ENCODE peak calls at places on chromosomes 1 and 21, in seven cellular contexts. I is cardiac fibroblast, F is left ventricle myocardium superior, V is activated T-cell treated with anti-CD3 and anti-CD28 coated beads for 24 hours, K is amniotic epithelial cell, R is COR-L47, O is GM10248. P is an unnamed sample.
A peak's percentile ranks its signal among the peaks of the same experiment; 100 is the strongest.

GRCh38 chr21:45844181-45844580 is 137.4 kb upstream of the COL6A1 start:
- DNase-seq in I (no peak), F (no peak), V (no peak), K (no peak), R (no peak), O (no peak), P (no peak)

GRCh38 chr1:175618559-175618958 is 124.8 kb downstream of the TNR start:
- DNase-seq in I (no peak), F (no peak), V (no peak), K (no peak), R (no peak), O (no peak), P (no peak)

GRCh38 chr1:3807769-3808168 is 11.5 kb upstream of the LRRC47 start:
- DNase-seq in I (no peak), F (peak; percentile 5), V (no peak), K (no peak), R (no peak), O (no peak), P (no peak)

GRCh38 chr1:3672971-3673361 is 20.6 kb downstream of the TP73 start:
- DNase-seq in I (no peak), F (no peak), V (no peak), K (no peak), R (no peak), O (no peak), P (no peak)

GRCh38 chr1:170545476-170545875 is 13.5 kb downstream of the GORAB start:
- DNase-seq in I (peak; percentile 75), F (no peak), V (no peak), K (peak; percentile 95), R (no peak), O (no peak), P (no peak)

GRCh38 chr1:43286115-43286514 is 734 bp upstream of the C1orf210 start:
- DNase-seq in I (no peak), F (no peak), V (no peak), K (no peak), R (no peak), O (no peak), P (no peak)

GRCh38 chr1:54566438-54567141 is 18.6 kb downstream of the ACOT11 start:
- DNase-seq in I (no peak), F (no peak), V (no peak), K (no peak), R (no peak), O (no peak), P (no peak)

GRCh38 chr1:44884746-44885145 is 41.7 kb upstream of the PTCH2 start:
- DNase-seq in I (peak; percentile 50), F (peak; percentile 41), V (no peak), K (no peak), R (peak; percentile 1), O (no peak), P (no peak)

GRCh38 chr1:19450811-19451564 is 34.4 kb downstream of the CAPZB start:
- DNase-seq in I (peak; percentile 92), F (no peak), V (no peak), K (peak; percentile 96), R (peak; percentile 14), O (no peak), P (no peak)

GRCh38 chr1:184473176-184473966 is 86.5 kb downstream of the C1orf21 start:
- DNase-seq in I (no peak), F (no peak), V (no peak), K (no peak), R (no peak), O (no peak), P (no peak)

GRCh38 chr21:46079357-46080170 is 18.3 kb upstream of the COL6A2 start:
- DNase-seq in I (peak; percentile 73), F (peak; percentile 62), V (no peak), K (no peak), R (no peak), O (no peak), P (no peak)

GRCh38 chr1:57621776-57622175 is 197.9 kb upstream of the DAB1 start:
- DNase-seq in I (no peak), F (no peak), V (no peak), K (no peak), R (no peak), O (no peak), P (no peak)

GRCh38 chr1:201597551-201598230 is 58.8 kb downstream of the NAV1 start:
- DNase-seq in I (no peak), F (peak; percentile 50), V (no peak), K (no peak), R (peak; percentile 95), O (no peak), P (no peak)

GRCh38 chr1:189211742-189212141 is 1265.9 kb downstream of the BRINP3 start:
- DNase-seq in I (peak; percentile 1), F (no peak), V (no peak), K (peak; percentile 65), R (no peak), O (no peak), P (no peak)

GRCh38 chr1:8078176-8078671 is 52.1 kb upstream of the ERRFI1 start:
- DNase-seq in I (peak; percentile 67), F (no peak), V (no peak), K (peak; percentile 96), R (no peak), O (no peak), P (no peak)

GRCh38 chr1:225655509-225656258 is 2.8 kb upstream of the ENAH start:
- DNase-seq in I (peak; percentile 97), F (peak; percentile 50), V (no peak), K (peak; percentile 99), R (no peak), O (no peak), P (peak; percentile 18)

GRCh38 chr1:8987881-8988617 is 38.2 kb downstream of the SLC2A7 start:
- DNase-seq in I (peak; percentile 63), F (peak; percentile 78), V (peak; percentile 51), K (peak; percentile 21), R (no peak), O (peak; percentile 82), P (peak; percentile 86)

GRCh38 chr1:230130172-230130944 is 63.3 kb downstream of the GALNT2 start:
- DNase-seq in I (no peak), F (no peak), V (no peak), K (no peak), R (no peak), O (no peak), P (no peak)

GRCh38 chr1:231236131-231236571 is 4.9 kb upstream of the GNPAT start:
- DNase-seq in I (no peak), F (no peak), V (no peak), K (no peak), R (no peak), O (no peak), P (no peak)

GRCh38 chr1:26468911-26469310 is 3.3 kb upstream of the HMGN2 start:
- DNase-seq in I (no peak), F (peak; percentile 33), V (no peak), K (no peak), R (peak; percentile 37), O (no peak), P (no peak)

GRCh38 chr1:186283374-186283773 is 91.7 kb downstream of the TPR start:
- DNase-seq in I (no peak), F (no peak), V (no peak), K (no peak), R (no peak), O (peak; percentile 35), P (no peak)

GRCh38 chr1:31663622-31664452 is 19.2 kb upstream of the PEF1 start:
- DNase-seq in I (peak; percentile 58), F (peak; percentile 78), V (peak; percentile 43), K (peak; percentile 19), R (peak; percentile 29), O (peak; percentile 86), P (peak; percentile 74)

GRCh38 chr21:32131960-32132359 is 146.9 kb downstream of the MIS18A start:
- DNase-seq in I (peak; percentile 43), F (no peak), V (no peak), K (no peak), R (no peak), O (no peak), P (no peak)

P was measured in stimulated activated naive CD8-positive, alpha-beta T cell treated with anti-CD3 and anti-CD28 coated beads, Interleukin-15, Interleukin-2, amounts not matched to agents 100 U/mL and 50 U/mL, for 24 hours.